ENCODE peak calls at places on chromosomes 6 and 20, in six cellular contexts. X is Peyer's patch, K is brain microvascular endothelial cell, B is testis, W is psoas muscle, D is PC-9. O is an unnamed sample.

GRCh38 chr6:117911660-117912059 is 4.6 kb downstream of the SLC35F1 start:
- DNase-seq in W (no peak), K (no peak), B (no peak), X (no peak), D (no peak), O (no peak)

GRCh38 chr6:137341721-137342195 is 122.6 kb upstream of the IFNGR1 start:
- DNase-seq in X (peak), B (peak), K (no peak), W (peak), D (peak), O (peak)

GRCh38 chr6:41600499-41601247 is 37.6 kb upstream of the MDFI start:
- DNase-seq in W (peak), B (no peak), K (no peak), X (no peak), D (no peak), O (no peak)

GRCh38 chr6:170178561-170179477 is 112.1 kb downstream of the DLL1 start:
- DNase-seq in W (peak), X (peak), K (no peak), B (no peak), D (no peak), O (no peak)

GRCh38 chr20:38497246-38497645 is 24.6 kb downstream of the RALGAPB start:
- DNase-seq in D (no peak), K (peak), W (no peak), X (no peak), B (no peak), O (no peak)

GRCh38 chr6:103783344-103783743 is 1076.4 kb downstream of the HACE1 start:
- DNase-seq in X (no peak), B (peak), D (peak), K (peak), W (no peak), O (no peak)

GRCh38 chr6:75230484-75231325 is 12.9 kb downstream of the COX7A2 start:
- DNase-seq in K (peak), W (no peak), X (peak), D (peak), B (no peak), O (no peak)

GRCh38 chr6:27332692-27333641 is 20.9 kb upstream of the POM121L2 start:
- DNase-seq in K (peak), W (no peak), B (peak), X (no peak), D (peak), O (peak)

GRCh38 chr6:150925655-150925928 is 60.1 kb downstream of the MTHFD1L start:
- DNase-seq in W (no peak), B (no peak), X (no peak), K (no peak), D (no peak), O (no peak)

GRCh38 chr20:34553366-34553867 is 5.1 kb upstream of the MAP1LC3A start:
- DNase-seq in B (no peak), X (no peak), W (no peak), K (no peak), D (no peak), O (no peak)

GRCh38 chr6:140346461-140346860 is 972.0 kb upstream of the CITED2 start:
- DNase-seq in D (no peak), K (peak), X (no peak), B (peak), W (no peak), O (no peak)

GRCh38 chr6:143673638-143674037 is 4.1 kb upstream of the PHACTR2 start:
- DNase-seq in B (no peak), K (peak), D (peak), X (no peak), W (no peak), O (no peak)

GRCh38 chr6:128597956-128598355 is 77.6 kb upstream of the PTPRK start:
- DNase-seq in X (no peak), D (no peak), K (no peak), W (no peak), B (no peak), O (no peak)

GRCh38 chr6:111605100-111605748 is 454 bp downstream of the TRAF3IP2 start:
- DNase-seq in B (peak), K (peak), D (no peak), W (peak), X (peak), O (no peak)

GRCh38 chr20:63004607-63005211 is 2.1 kb downstream of the BHLHE23 start:
- DNase-seq in X (no peak), K (no peak), B (no peak), D (no peak), W (no peak), O (no peak)

GRCh38 chr6:154127638-154128037 is 88.6 kb downstream of the OPRM1 start:
- DNase-seq in B (no peak), D (no peak), K (no peak), X (no peak), W (no peak), O (no peak)

GRCh38 chr6:33926451-33926850 is 122.6 kb upstream of the MLN start:
- DNase-seq in B (peak), K (no peak), W (no peak), D (no peak), X (no peak), O (no peak)

GRCh38 chr6:82419088-82419720 is 55.6 kb downstream of the TPBG start:
- DNase-seq in W (no peak), D (no peak), B (no peak), X (no peak), K (no peak), O (no peak)

GRCh38 chr6:44270526-44271405 is 516 bp downstream of the TMEM151B start:
- DNase-seq in X (no peak), D (no peak), B (no peak), W (peak), K (no peak), O (no peak)

GRCh38 chr6:4804095-4804494 is 27.9 kb downstream of the CDYL start:
- DNase-seq in B (no peak), W (no peak), D (peak), K (peak), X (no peak), O (no peak)

GRCh38 chr20:62702886-62703852 is 5.5 kb upstream of the NTSR1 start:
- DNase-seq in K (peak), D (peak), X (no peak), B (no peak), W (no peak), O (no peak)

GRCh38 chr6:129578315-129578714 is 131.7 kb downstream of the ARHGAP18 start:
- DNase-seq in B (no peak), X (no peak), K (no peak), W (no peak), D (no peak), O (no peak)

GRCh38 chr6:143468026-143468425 is 17.4 kb downstream of the PEX3 start:
- DNase-seq in X (no peak), W (no peak), K (no peak), D (no peak), B (no peak), O (no peak)

GRCh38 chr6:38973178-38974057 is 75.2 kb upstream of the GLP1R start:
- DNase-seq in D (peak), B (peak), W (no peak), X (no peak), K (peak), O (peak)

GRCh38 chr20:57076202-57076651 is 190.2 kb downstream of the BMP7 start:
- DNase-seq in W (no peak), D (peak), B (no peak), X (no peak), K (peak), O (no peak)

GRCh38 chr6:18155273-18155863 is at the start of gene KDM1B:
- DNase-seq in W (peak), D (peak), X (peak), K (peak), B (peak), O (peak)

GRCh38 chr6:80769101-80769500 is 662.6 kb downstream of the BCKDHB start:
- DNase-seq in K (peak), W (no peak), D (no peak), B (no peak), X (no peak), O (no peak)

GRCh38 chr20:1685304-1686052 is 27.9 kb upstream of the SIRPG start:
- DNase-seq in K (no peak), D (no peak), W (no peak), X (no peak), B (no peak), O (no peak)

GRCh38 chr20:11001767-11002540 is 328.2 kb upstream of the JAG1 start:
- DNase-seq in K (peak), X (no peak), W (peak), D (peak), B (no peak), O (no peak)

GRCh38 chr6:79650943-79651342 is 19.8 kb downstream of the SH3BGRL2 start:
- DNase-seq in W (no peak), K (no peak), B (peak), D (no peak), X (no peak), O (no peak)

GRCh38 chr6:79648315-79648714 is 17.2 kb downstream of the SH3BGRL2 start:
- DNase-seq in K (no peak), X (no peak), W (no peak), D (no peak), B (no peak), O (no peak)

GRCh38 chr6:79646006-79646405 is 14.9 kb downstream of the SH3BGRL2 start:
- DNase-seq in K (no peak), X (no peak), D (no peak), W (no peak), B (no peak), O (no peak)

GRCh38 chr6:79649016-79649415 is 17.9 kb downstream of the SH3BGRL2 start:
- DNase-seq in D (no peak), W (no peak), B (no peak), X (no peak), K (no peak), O (no peak)

GRCh38 chr6:79647756-79648155 is 16.6 kb downstream of the SH3BGRL2 start:
- DNase-seq in D (no peak), B (no peak), K (no peak), X (no peak), W (no peak), O (no peak)
- H3K27ac ChIP-seq in D (no peak), B (no peak), K (no peak), X (no peak), W (no peak), O (no peak)

GRCh38 chr6:119481098-119481497 is 131.5 kb upstream of the MAN1A1 start:
- DNase-seq in K (no peak), D (no peak), B (no peak), X (no peak), W (no peak), O (no peak)
- H3K4me3 ChIP-seq in K (no peak), D (no peak), B (no peak), X (no peak), W (no peak), O (no peak)

DNA sequence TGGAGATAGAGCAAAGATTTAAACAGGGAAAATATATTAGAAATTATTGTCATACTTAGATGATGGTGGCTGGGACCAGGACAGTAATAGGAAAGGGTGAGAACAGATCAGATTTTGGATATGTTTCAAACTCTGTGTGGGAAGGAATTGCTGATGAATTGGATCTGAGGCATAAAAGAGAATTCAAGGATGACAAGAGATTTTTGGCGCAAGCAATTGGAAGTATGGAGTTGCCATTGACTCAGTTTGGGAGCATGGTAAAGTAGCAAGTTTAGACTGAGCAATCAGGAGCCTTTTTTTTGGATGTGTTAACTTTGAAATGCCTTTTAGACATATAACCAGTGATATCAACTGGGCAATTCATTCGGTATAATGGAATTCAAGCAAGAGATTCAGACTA is 14.4 kb downstream of the TAB2 start:
- DNase-seq in W (no peak), X (no peak), D (no peak), B (no peak), K (no peak), O (no peak)
- H3K27ac ChIP-seq in W (peak), X (no peak), D (peak), B (no peak), K (no peak), O (no peak)

GRCh38 chr20:37421988-37422387 is 76.0 kb downstream of the SRC start:
- DNase-seq in X (no peak), K (no peak), D (no peak), B (no peak), W (no peak), O (no peak)
- H3K4me3 ChIP-seq in X (no peak), K (no peak), D (no peak), B (no peak), W (no peak), O (no peak)

GRCh38 chr20:58161192-58161591 is 67.3 kb downstream of the ANKRD60 start:
- DNase-seq in W (no peak), X (no peak), K (no peak), B (no peak), D (no peak), O (no peak)

GRCh38 chr20:58162976-58163375 is 65.5 kb downstream of the ANKRD60 start:
- DNase-seq in B (no peak), X (no peak), K (no peak), W (no peak), D (no peak), O (no peak)

GRCh38 chr20:58155148-58155925 is 73.1 kb downstream of the ANKRD60 start:
- DNase-seq in W (no peak), D (no peak), X (no peak), B (no peak), K (no peak), O (no peak)

DNA sequence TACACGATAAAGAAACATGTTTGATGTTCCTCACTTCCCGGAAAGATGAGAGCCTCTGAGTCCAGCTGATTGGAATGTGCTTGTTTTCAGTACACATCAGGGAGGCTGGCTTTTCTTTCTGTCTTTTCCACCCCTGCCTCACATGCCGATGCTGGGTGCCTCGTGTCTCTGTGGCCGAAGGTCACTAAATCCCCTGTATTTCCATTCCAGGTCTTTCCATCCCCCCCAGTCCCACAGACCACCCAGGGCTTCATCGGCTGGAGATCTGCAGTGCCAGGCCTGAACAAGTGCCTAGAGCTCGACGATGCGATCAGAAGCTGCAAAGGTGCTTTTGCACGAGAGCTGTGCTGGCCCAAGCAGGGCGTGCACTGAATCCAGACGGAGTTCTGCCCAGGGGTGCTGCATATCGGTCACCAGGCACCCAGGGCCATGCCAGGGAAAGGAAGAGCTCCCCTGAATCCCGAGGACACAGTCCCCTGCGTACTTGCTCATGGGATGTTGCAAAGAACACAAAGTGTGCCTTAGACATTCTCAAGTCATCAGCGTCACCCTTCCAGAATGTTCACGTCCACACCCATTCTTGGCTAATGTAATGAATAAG is 67.9 kb downstream of the ANKRD60 start:
- DNase-seq in B (no peak), X (no peak), W (no peak), K (peak), D (no peak), O (no peak)
- H3K27ac ChIP-seq in B (peak), X (peak), W (no peak), K (peak), D (no peak), O (no peak)

O was measured in CD4-positive, alpha-beta memory T cell.